ENCODE peak calls at places on chromosomes 5 and 9, in seven cellular contexts. R is PC-9; K is fibroblast of lung; Q is stimulated activated CD4-positive, alpha-beta T cell treated with anti-CD3 and anti-CD28 coated beads, Interleukin-12 subunit alpha, Interleukin-12 subunit beta, amount 100 ng/mL, for 4 hours; I is AG10803; U is RWPE1; D is nucleus accumbens. W is an unnamed sample.

GRCh38 chr9:3608011-3608410 is 82.2 kb upstream of the RFX3 start:
- DNase-seq in R (no peak), K (no peak), Q (no peak), I (no peak), U (no peak), D (no peak), W (no peak)

GRCh38 chr9:17116400-17116837 is 18.4 kb upstream of the CNTLN start:
- DNase-seq in R (peak), K (peak), Q (no peak), I (peak), U (peak), D (no peak), W (no peak)

GRCh38 chr9:33161589-33162132 is 5.5 kb downstream of the B4GALT1 start:
- DNase-seq in R (peak), K (no peak), Q (no peak), I (no peak), U (peak), D (no peak), W (no peak)

GRCh38 chr9:20884985-20885593 is 146.4 kb downstream of the HACD4 start:
- DNase-seq in R (no peak), K (peak), Q (peak), I (peak), U (peak), D (peak), W (no peak)

GRCh38 chr5:52906845-52907244 is 82.3 kb upstream of the ITGA2 start:
- DNase-seq in R (no peak), K (no peak), Q (no peak), I (no peak), U (no peak), D (no peak), W (no peak)

GRCh38 chr9:117046666-117047327 is 359.7 kb downstream of the TRIM32 start:
- DNase-seq in R (no peak), K (no peak), Q (no peak), I (no peak), U (no peak), D (no peak), W (peak)

GRCh38 chr9:81379655-81380054 is 309.7 kb downstream of the TLE1 start:
- DNase-seq in R (no peak), K (peak), Q (no peak), I (peak), U (no peak), D (no peak), W (no peak)

GRCh38 chr5:170173227-170173626 is 59.6 kb upstream of the C5orf58 start:
- DNase-seq in R (peak), K (peak), Q (no peak), I (peak), U (peak), D (no peak), W (no peak)

GRCh38 chr5:165242701-165243100 is 1737.3 kb downstream of the MAT2B start:
- DNase-seq in R (no peak), K (peak), Q (no peak), I (no peak), U (no peak), D (no peak), W (no peak)

GRCh38 chr5:95392593-95393182 is 1.5 kb downstream of the FAM81B start:
- DNase-seq in R (peak), K (peak), Q (no peak), I (peak), U (peak), D (no peak), W (no peak)

GRCh38 chr5:169164481-169164925 is 136.4 kb downstream of the SLIT3 start:
- DNase-seq in R (no peak), K (peak), Q (no peak), I (peak), U (peak), D (peak), W (no peak)

GRCh38 chr9:137029058-137029922 is 1.3 kb upstream of the ABCA2 start:
- DNase-seq in R (no peak), K (peak), Q (peak), I (peak), U (peak), D (peak), W (peak)

GRCh38 chr5:128669803-128670202 is 131.8 kb upstream of the FBN2 start:
- DNase-seq in R (peak), K (peak), Q (no peak), I (no peak), U (no peak), D (no peak), W (no peak)

GRCh38 chr5:179233909-179234562 is 111.2 kb downstream of the ADAMTS2 start:
- DNase-seq in R (no peak), K (no peak), Q (no peak), I (no peak), U (no peak), D (no peak), W (no peak)

GRCh38 chr9:34746526-34746925 is 36.6 kb upstream of the CCL21 start:
- DNase-seq in R (peak), K (no peak), Q (no peak), I (no peak), U (no peak), D (no peak), W (no peak)

GRCh38 chr5:98514106-98514665 is 259.3 kb upstream of the RGMB start:
- DNase-seq in R (no peak), K (no peak), Q (no peak), I (peak), U (no peak), D (no peak), W (no peak)

GRCh38 chr5:173633304-173633703 is 16.9 kb upstream of the BOD1 start:
- DNase-seq in R (no peak), K (no peak), Q (no peak), I (no peak), U (peak), D (no peak), W (no peak)

GRCh38 chr9:97271292-97271691 is 36.2 kb upstream of the CCDC180 start:
- DNase-seq in R (no peak), K (no peak), Q (no peak), I (no peak), U (no peak), D (no peak), W (no peak)